ENCODE peak calls at places on chromosome 3, in six cellular contexts. B is GM12891, T is HepG2, W is H1, R is GM12878, E is K562. H is an unnamed sample.

GRCh38 chr3:193833592-193833991 is 240.6 kb downstream of the OPA1 start:
- DNase-seq in B (no peak), T (no peak), W (no peak), R (no peak), E (no peak), H (no peak)

GRCh38 chr3:109973733-109974132 is 636.4 kb upstream of the DPPA4 start:
- DNase-seq in B (no peak), T (no peak), W (no peak), R (no peak), E (no peak), H (no peak)

GRCh38 chr3:183653209-183654064 is 18.0 kb downstream of the KLHL24 start:
- DNase-seq in B (no peak), T (no peak), W (peak), R (no peak), E (no peak), H (no peak)

GRCh38 chr3:197175503-197175902 is 122.9 kb downstream of the DLG1 start:
- DNase-seq in B (no peak), T (no peak), W (no peak), R (no peak), E (no peak), H (no peak)

GRCh38 chr3:129599607-129600006 is 6.9 kb downstream of the PLXND1 start:
- DNase-seq in B (no peak), T (no peak), W (peak), R (no peak), E (peak), H (no peak)

GRCh38 chr3:128805771-128806170 is 73.6 kb upstream of the ACAD9 start:
- DNase-seq in B (no peak), T (no peak), W (no peak), R (no peak), E (no peak), H (no peak)

GRCh38 chr3:43379343-43379742 is 93.0 kb downstream of the SNRK start:
- DNase-seq in B (no peak), T (no peak), W (no peak), R (no peak), E (no peak), H (no peak)

GRCh38 chr3:71397046-71397445 is 186.5 kb downstream of the FOXP1 start:
- DNase-seq in B (no peak), T (peak), W (no peak), R (no peak), E (peak), H (no peak)

GRCh38 chr3:14583543-14584091 is 43.5 kb upstream of the GRIP2 start:
- DNase-seq in B (no peak), T (no peak), W (no peak), R (no peak), E (no peak), H (no peak)

GRCh38 chr3:1600700-1601418 is 497.8 kb upstream of the CNTN4 start:
- DNase-seq in B (no peak), T (no peak), W (no peak), R (no peak), E (no peak), H (no peak)

GRCh38 chr3:119161240-119161639 is 12.2 kb upstream of the UPK1B start:
- DNase-seq in B (no peak), T (no peak), W (no peak), R (no peak), E (no peak), H (no peak)

GRCh38 chr3:64344721-64345207 is 119.5 kb upstream of the PRICKLE2 start:
- DNase-seq in B (no peak), T (no peak), W (no peak), R (no peak), E (no peak), H (no peak)

GRCh38 chr3:187368251-187368733 is at the start of gene RTP4:
- DNase-seq in B (peak), T (peak), W (no peak), R (peak), E (no peak), H (peak)
- TF ChIP-seq POLR2A in B (no peak), T (no peak), W (no peak), R (peak), E (no peak), H (peak)

DNA sequence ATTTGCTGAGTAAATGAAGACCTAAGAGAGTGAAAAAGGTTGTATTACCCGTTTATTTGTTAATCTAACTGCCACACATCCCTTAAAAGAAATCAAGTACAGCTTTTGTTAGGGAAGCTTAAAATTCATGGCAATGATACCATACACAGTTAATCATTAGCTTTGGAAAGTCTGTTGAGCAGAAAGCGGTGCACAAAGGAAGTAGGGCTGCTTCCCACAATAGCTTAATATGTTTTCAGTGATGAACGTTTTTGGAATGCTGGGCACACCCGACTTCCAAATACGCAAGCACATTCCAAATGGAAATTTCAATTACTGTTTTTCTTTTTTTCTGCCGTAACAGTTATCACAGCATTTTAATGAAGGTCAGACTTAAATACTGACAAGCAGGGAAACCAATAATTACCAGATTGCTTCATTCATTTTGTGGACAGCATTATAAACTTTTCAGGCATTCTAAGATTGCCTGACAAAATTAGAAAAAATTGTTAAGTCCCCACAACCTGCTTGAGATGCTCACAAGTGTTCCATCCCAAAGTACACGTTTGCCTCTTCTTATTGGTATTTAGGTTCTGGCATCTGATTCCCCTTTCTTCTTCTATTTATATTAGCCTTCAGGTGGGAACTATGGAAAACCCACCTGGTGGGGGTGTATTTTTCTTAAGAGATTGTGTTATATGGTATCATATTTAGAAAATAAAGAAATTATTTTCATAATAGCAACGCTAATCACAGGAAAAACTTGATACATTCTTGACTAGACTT is 1.1 kb upstream of the ECT2 start:
- DNase-seq in B (no peak), T (peak), W (no peak), R (no peak), E (no peak), H (no peak)
- TF ChIP-seq TAF1 in B (no peak), T (no peak), W (no peak), R (no peak), E (no peak), H (no peak)

DNA sequence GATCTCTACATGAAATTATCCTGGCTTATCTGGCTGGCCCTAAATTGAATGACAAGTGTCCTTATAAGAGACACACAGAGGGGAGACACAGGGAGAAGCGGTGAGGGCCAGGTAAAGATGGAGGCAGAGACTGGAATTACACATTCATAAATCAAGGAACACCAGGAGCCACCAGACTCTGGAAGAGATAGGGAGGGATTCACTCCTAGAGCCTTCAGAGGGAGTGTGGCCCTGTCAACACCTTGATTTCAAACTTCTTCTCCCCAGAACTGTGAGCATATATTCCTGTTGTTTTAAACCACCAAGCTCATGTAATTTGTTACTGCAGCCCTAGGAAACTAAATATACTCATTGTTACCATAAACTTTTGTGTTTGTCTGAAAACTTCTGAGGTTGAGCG is 193.7 kb downstream of the THRB start:
- DNase-seq in B (no peak), T (no peak), W (no peak), R (no peak), E (no peak), H (no peak)
- TF ChIP-seq POLR2A in B (no peak), T (no peak), W (no peak), R (no peak), E (no peak), H (no peak)

DNA sequence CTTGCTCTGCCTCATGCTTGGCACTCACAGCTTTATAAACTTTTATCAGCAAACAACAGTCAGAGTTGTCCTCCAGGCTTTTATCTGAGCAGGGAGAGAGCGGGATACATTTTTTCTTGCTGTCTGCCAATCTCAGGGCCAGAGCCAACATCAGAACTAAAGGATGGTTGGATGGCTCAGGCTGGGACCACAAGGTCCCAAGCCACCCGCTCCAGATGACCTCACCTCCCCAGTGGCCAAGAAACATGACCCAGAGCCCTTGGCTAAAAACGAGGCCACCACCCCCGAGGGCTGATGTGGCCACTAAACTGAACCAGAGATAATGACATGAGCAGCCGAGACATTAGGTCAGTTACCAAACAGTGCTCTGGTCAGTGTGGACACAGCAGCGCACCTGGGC is 18.8 kb upstream of the SPATA12 start:
- DNase-seq in B (no peak), T (no peak), W (no peak), R (no peak), E (no peak), H (no peak)
- TF ChIP-seq TAF1 in B (no peak), T (no peak), W (no peak), R (no peak), E (no peak), H (no peak)

GRCh38 chr3:180990494-180990893 is 958 bp upstream of the DNAJC19 start:
- DNase-seq in B (no peak), T (no peak), W (no peak), R (no peak), E (no peak), H (no peak)

GRCh38 chr3:180987344-180987743 is 2.2 kb downstream of the DNAJC19 start:
- DNase-seq in B (no peak), T (no peak), W (no peak), R (no peak), E (no peak), H (no peak)

GRCh38 chr3:180989291-180990163 is at the start of gene DNAJC19:
- DNase-seq in B (peak), T (peak), W (peak), R (peak), E (peak), H (peak)
- TF ChIP-seq POLR2A in B (peak), T (peak), W (peak), R (peak), E (peak), H (peak)

GRCh38 chr3:57918123-57918837 is 89.9 kb upstream of the FLNB start:
- DNase-seq in B (no peak), T (no peak), W (no peak), R (no peak), E (no peak), H (no peak)
- TF ChIP-seq TAF1 in B (no peak), T (no peak), W (no peak), R (no peak), E (no peak), H (no peak)

H was measured in GM12892.